ENCODE peak calls at places on chromosomes 6 and 20, in six cellular contexts. N, D, M, O, H and A are unnamed samples.

GRCh38 chr6:108518714-108519576 is 41.8 kb upstream of the FOXO3 start:
- DNase-seq in N (peak), O (no peak), M (no peak), H (peak), D (no peak), A (peak)

GRCh38 chr20:58906894-58907293 is 54.4 kb downstream of the GNAS start:
- DNase-seq in M (no peak), D (no peak), N (peak), O (no peak), H (peak), A (peak)

GRCh38 chr20:63950701-63951397 is 5.4 kb downstream of the UCKL1 start:
- DNase-seq in O (no peak), N (no peak), M (no peak), D (no peak), H (no peak), A (no peak)

GRCh38 chr6:89411019-89411268 is 1.1 kb downstream of the RRAGD start:
- DNase-seq in H (no peak), O (peak), N (no peak), D (no peak), M (peak), A (no peak)

GRCh38 chr20:34111057-34111711 is 859 bp downstream of the EIF2S2 start:
- DNase-seq in N (peak), O (peak), M (peak), D (no peak), H (peak), A (peak)

GRCh38 chr6:31158863-31159855 is 770 bp downstream of the TCF19 start:
- DNase-seq in D (peak), O (no peak), N (peak), M (peak), H (peak), A (peak)

GRCh38 chr6:106510090-106510970 is 119.0 kb downstream of the RTN4IP1 start:
- DNase-seq in H (peak), N (peak), O (peak), D (peak), M (peak), A (no peak)

GRCh38 chr20:7415427-7415826 is 524.8 kb downstream of the HAO1 start:
- DNase-seq in O (no peak), M (no peak), H (no peak), N (no peak), D (no peak), A (no peak)

GRCh38 chr6:149234051-149234962 is 83.2 kb upstream of the TAB2 start:
- DNase-seq in M (no peak), H (peak), O (no peak), D (no peak), N (peak), A (peak)

GRCh38 chr20:41367393-41367695 is 726 bp upstream of the EMILIN3 start:
- DNase-seq in D (no peak), H (no peak), N (no peak), M (no peak), O (no peak), A (no peak)

GRCh38 chr6:128519931-128520435 is 416 bp downstream of the PTPRK start:
- DNase-seq in N (no peak), O (no peak), M (peak), H (peak), D (no peak), A (no peak)

GRCh38 chr20:52601295-52601971 is 370.7 kb upstream of the TSHZ2 start:
- DNase-seq in N (no peak), M (no peak), H (no peak), D (no peak), O (no peak), A (no peak)

GRCh38 chr20:48107560-48107959 is 322.3 kb upstream of the SULF2 start:
- DNase-seq in H (no peak), N (peak), O (no peak), M (no peak), D (no peak), A (no peak)

GRCh38 chr6:42224222-42225042 is 6.8 kb upstream of the MRPS10 start:
- DNase-seq in D (no peak), M (no peak), N (peak), H (peak), O (peak), A (peak)

GRCh38 chr6:5081955-5082354 is 3.2 kb upstream of the PPP1R3G start:
- DNase-seq in M (no peak), H (peak), O (no peak), N (no peak), D (no peak), A (no peak)

GRCh38 chr20:44319880-44320422 is 8.9 kb upstream of the FITM2 start:
- DNase-seq in N (no peak), D (no peak), O (no peak), H (no peak), M (no peak), A (no peak)

GRCh38 chr6:161369339-161369738 is 95.5 kb upstream of the AGPAT4 start:
- DNase-seq in O (peak), D (no peak), M (no peak), N (peak), H (peak), A (peak)

GRCh38 chr20:43040427-43040826 is 149.3 kb downstream of the PTPRT start:
- DNase-seq in O (peak), D (no peak), N (no peak), H (no peak), M (no peak), A (no peak)

GRCh38 chr6:149443411-149444181 is 41.2 kb downstream of the ZC3H12D start:
- DNase-seq in H (no peak), N (peak), M (peak), O (no peak), D (peak), A (peak)

GRCh38 chr20:45695496-45695895 is 6.3 kb upstream of the WFDC13 start:
- DNase-seq in M (no peak), N (no peak), D (no peak), H (peak), O (no peak), A (no peak)

GRCh38 chr20:12199703-12200102 is 282.0 kb downstream of the BTBD3 start:
- DNase-seq in N (no peak), H (no peak), O (no peak), M (no peak), D (no peak), A (no peak)

GRCh38 chr6:56091159-56091869 is 156.1 kb downstream of the COL21A1 start:
- DNase-seq in M (no peak), H (peak), D (no peak), N (peak), O (peak), A (peak)

GRCh38 chr6:87722831-87723726 is 21.0 kb upstream of the AKIRIN2 start:
- DNase-seq in D (peak), H (peak), M (no peak), N (peak), O (peak), A (peak)

GRCh38 chr6:6315660-6316059 is 4.8 kb downstream of the F13A1 start:
- DNase-seq in D (no peak), M (no peak), O (peak), N (peak), H (peak), A (peak)

GRCh38 chr20:34040300-34041015 is 46.7 kb downstream of the RALY start:
- DNase-seq in H (no peak), M (no peak), O (no peak), D (no peak), N (no peak), A (no peak)

GRCh38 chr6:56386717-56387116 is 139.3 kb upstream of the COL21A1 start:
- DNase-seq in N (no peak), D (no peak), O (no peak), M (no peak), H (no peak), A (no peak)

GRCh38 chr6:4521070-4521469 is 255.1 kb upstream of the CDYL start:
- DNase-seq in O (no peak), M (no peak), N (no peak), D (no peak), H (no peak), A (no peak)

GRCh38 chr20:32629813-32630212 is 43.9 kb downstream of the C20orf203 start:
- DNase-seq in H (no peak), N (no peak), D (no peak), O (no peak), M (no peak), A (no peak)

GRCh38 chr6:36267731-36268477 is 2.0 kb upstream of the PNPLA1 start:
- DNase-seq in N (no peak), D (no peak), H (peak), M (no peak), O (no peak), A (no peak)

GRCh38 chr20:16434087-16434664 is 139.1 kb downstream of the KIF16B start:
- DNase-seq in D (peak), H (peak), N (peak), O (peak), M (no peak), A (peak)

GRCh38 chr20:60052322-60052721 is 94.1 kb downstream of the CDH26 start:
- DNase-seq in O (no peak), N (no peak), M (no peak), D (peak), H (no peak), A (no peak)

GRCh38 chr20:19021406-19022117 is 190.9 kb upstream of the SLC24A3 start:
- DNase-seq in M (no peak), N (no peak), H (no peak), D (no peak), O (no peak), A (no peak)

DNA sequence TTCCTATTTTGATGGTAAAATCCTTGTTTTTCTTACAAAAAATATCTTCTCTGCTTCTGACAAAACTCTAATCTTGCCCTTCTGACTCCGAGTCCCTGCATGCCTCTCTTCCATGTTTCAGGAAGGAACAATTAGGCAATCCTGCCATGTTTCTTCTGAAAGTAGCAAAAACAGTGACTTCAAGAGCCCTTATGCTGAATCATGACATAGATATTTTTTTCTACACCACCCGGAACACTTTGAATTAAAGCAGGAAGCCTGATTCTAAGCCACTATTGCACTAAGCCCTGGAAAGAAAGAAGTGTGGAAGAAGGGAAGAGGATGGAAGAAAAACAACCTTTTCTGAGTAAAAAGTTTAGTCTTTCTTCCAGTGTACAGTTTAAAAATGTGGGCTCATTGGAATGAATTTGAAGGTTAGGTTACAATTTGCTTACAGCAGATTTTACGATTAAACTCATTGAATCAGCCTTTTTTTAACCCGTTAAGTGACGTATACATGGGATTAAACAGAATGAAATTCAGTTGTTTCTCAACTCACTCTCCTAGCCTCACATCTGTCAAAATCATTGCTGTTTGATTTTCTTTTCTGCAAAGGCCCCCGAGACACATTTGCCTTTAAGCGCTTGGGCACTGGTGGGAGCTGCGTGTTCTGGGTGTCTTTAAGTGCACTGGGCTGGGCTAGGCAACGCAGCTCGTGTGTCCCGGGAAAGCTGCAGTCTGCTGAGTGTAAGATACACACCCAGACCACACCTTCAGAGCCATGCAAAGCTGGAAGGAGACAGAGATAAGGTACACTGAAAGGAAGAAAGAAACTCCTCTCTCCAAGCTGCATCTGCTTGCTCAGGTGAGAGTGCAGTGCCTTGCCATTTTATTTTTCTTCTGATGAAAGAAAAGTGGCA is 159.4 kb upstream of the CITED2 start:
- DNase-seq in M (no peak), D (no peak), H (peak), N (peak), O (peak), A (peak)
- H3K4me3 ChIP-seq in M (no peak), D (peak), H (peak), N (no peak), O (no peak), A (no peak)

GRCh38 chr6:97280766-97281165 is 2.2 kb downstream of the MMS22L start:
- DNase-seq in D (no peak), H (no peak), O (no peak), N (no peak), M (no peak), A (no peak)
- H3K4me3 ChIP-seq in D (no peak), H (no peak), O (no peak), N (no peak), M (no peak), A (no peak)

GRCh38 chr6:52672422-52673025 is 1.6 kb downstream of the TMEM14A start:
- DNase-seq in O (peak), M (no peak), N (no peak), H (peak), D (no peak), A (no peak)
- H3K4me3 ChIP-seq in O (no peak), M (no peak), N (no peak), H (no peak), D (no peak), A (no peak)

GRCh38 chr20:9515211-9515580 is 806 bp downstream of the LAMP5 start:
- DNase-seq in N (no peak), O (no peak), H (no peak), M (no peak), D (no peak), A (no peak)

GRCh38 chr20:9516658-9516987 is 2.2 kb downstream of the LAMP5 start:
- DNase-seq in D (no peak), N (no peak), H (no peak), M (no peak), O (no peak), A (no peak)

GRCh38 chr20:9514461-9515210 is at the start of gene LAMP5:
- DNase-seq in O (peak), M (no peak), N (peak), H (peak), D (peak), A (peak)

GRCh38 chr20:9517297-9518134 is 3.1 kb downstream of the LAMP5 start:
- DNase-seq in N (no peak), H (no peak), D (no peak), M (no peak), O (no peak), A (no peak)

DNA sequence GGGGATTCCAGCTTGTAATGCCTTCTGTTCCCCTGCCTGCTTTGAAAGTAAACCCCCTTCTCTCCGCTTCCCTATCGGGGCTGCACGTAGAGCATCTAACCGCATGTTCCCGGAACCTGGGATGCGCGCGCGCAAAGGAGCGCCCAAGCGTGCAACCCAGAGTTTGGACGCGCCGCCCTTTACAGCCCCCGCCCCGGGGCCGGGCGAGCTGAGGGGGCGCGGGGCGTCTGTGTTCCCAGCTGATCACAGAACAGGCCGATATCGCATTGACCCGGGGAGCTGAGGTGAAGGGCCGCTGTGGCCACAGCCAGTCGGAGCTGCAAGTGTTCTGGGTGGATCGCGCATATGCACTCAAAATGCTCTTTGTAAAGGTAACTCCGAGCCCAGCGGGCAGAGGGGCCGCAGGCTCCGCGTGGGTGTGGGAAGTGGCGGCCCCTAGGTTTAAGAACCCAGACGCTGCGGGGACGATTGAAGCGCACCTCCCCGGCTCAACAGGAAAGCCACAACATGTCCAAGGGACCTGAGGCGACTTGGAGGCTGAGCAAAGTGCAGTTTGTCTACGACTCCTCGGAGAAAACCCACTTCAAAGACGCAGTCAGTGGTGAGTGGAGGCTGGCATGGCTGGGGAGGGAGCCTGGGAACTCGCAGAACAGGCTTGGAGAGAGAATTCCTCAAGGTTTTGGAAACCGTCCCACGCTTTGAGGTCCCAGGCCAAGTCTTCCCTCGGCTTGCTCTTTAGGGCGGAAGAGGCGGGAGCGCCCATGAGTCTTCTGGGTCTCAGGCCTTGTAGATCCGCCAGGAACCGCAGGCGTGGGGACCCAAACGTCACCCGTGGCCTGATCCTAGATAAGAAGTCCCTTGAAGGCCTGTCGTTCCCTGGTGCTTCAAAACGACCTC is 1.6 kb downstream of the LAMP5 start:
- DNase-seq in O (no peak), H (peak), M (no peak), N (peak), D (no peak), A (no peak)
- H3K4me3 ChIP-seq in O (no peak), H (no peak), M (peak), N (no peak), D (no peak), A (peak)

DNA sequence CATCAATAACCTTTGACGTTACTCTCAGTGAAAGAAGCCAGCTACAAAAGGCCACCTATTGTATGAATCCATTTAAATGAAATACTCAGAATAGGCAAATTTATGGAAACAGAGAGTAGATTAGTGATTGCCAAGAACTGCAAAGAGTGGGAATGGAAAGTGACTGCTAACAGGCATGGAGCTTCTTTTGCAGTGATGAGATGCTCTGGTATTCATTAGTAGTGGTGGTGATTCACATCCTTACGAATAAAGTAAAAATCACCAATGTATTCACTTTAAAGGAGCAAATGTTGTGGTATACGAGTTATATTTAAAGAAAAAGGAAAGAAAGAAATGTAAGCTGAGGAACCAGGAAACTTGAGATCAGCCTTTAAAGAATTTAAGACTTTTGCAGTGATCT is 126.8 kb upstream of the SAMD5 start:
- DNase-seq in N (no peak), H (no peak), D (no peak), M (no peak), O (no peak), A (no peak)
- H3K4me3 ChIP-seq in N (no peak), H (no peak), D (no peak), M (no peak), O (no peak), A (no peak)

GRCh38 chr6:30075094-30075986 is at the start of gene RNF39:
- DNase-seq in D (no peak), H (peak), O (peak), M (no peak), N (no peak), A (no peak)
- H3K4me3 ChIP-seq in D (no peak), H (peak), O (peak), M (peak), N (no peak), A (no peak)

GRCh38 chr6:40721252-40721936 is 134.2 kb upstream of the LRFN2 start:
- DNase-seq in M (no peak), N (no peak), H (no peak), O (no peak), D (no peak), A (no peak)
- H3K4me3 ChIP-seq in M (no peak), N (no peak), H (no peak), O (no peak), D (no peak), A (no peak)